ENCODE peak calls at places on chromosomes 13 and 19, in nine cellular contexts. One of them, this sample, is unnamed.

GRCh38 chr19:510606-511100 is 3.4 kb downstream of the TPGS1 start:
- DNase-seq in cerebellar cortex: peak
- DNase-seq in DND-41: peak
- DNase-seq in stimulated activated CD4-positive, alpha-beta T cell treated with anti-CD3 and anti-CD28 coated beads, Interleukin-1b, Interleukin-23, amount 100 ng/mL, for 1 hour: peak
- DNase-seq in ovary: peak
- DNase-seq in neural progenitor cell: peak
- DNase-seq in RPMI8226: peak
- DNase-seq in COLO829: peak
- DNase-seq in type B pancreatic cell: peak
- DNase-seq in this sample: no peak

GRCh38 chr13:32376642-32377418 is 51.1 kb downstream of the N4BP2L1 start:
- DNase-seq in cerebellar cortex: no peak
- DNase-seq in DND-41: no peak
- DNase-seq in stimulated activated CD4-positive, alpha-beta T cell treated with anti-CD3 and anti-CD28 coated beads, Interleukin-1b, Interleukin-23, amount 100 ng/mL, for 1 hour: no peak
- DNase-seq in ovary: no peak
- DNase-seq in neural progenitor cell: no peak
- DNase-seq in RPMI8226: no peak
- DNase-seq in COLO829: no peak
- DNase-seq in type B pancreatic cell: no peak
- DNase-seq in this sample: no peak

GRCh38 chr19:49212302-49212701 is 54.7 kb downstream of the TRPM4 start:
- DNase-seq in cerebellar cortex: no peak
- DNase-seq in DND-41: no peak
- DNase-seq in stimulated activated CD4-positive, alpha-beta T cell treated with anti-CD3 and anti-CD28 coated beads, Interleukin-1b, Interleukin-23, amount 100 ng/mL, for 1 hour: no peak
- DNase-seq in ovary: no peak
- DNase-seq in neural progenitor cell: no peak
- DNase-seq in RPMI8226: peak
- DNase-seq in COLO829: no peak
- DNase-seq in type B pancreatic cell: no peak
- DNase-seq in this sample: no peak

GRCh38 chr19:43465468-43466120 is at the start of gene LYPD3:
- DNase-seq in cerebellar cortex: no peak
- DNase-seq in DND-41: no peak
- DNase-seq in stimulated activated CD4-positive, alpha-beta T cell treated with anti-CD3 and anti-CD28 coated beads, Interleukin-1b, Interleukin-23, amount 100 ng/mL, for 1 hour: no peak
- DNase-seq in ovary: peak
- DNase-seq in neural progenitor cell: peak
- DNase-seq in RPMI8226: no peak
- DNase-seq in COLO829: no peak
- DNase-seq in type B pancreatic cell: no peak
- DNase-seq in this sample: no peak

GRCh38 chr13:98845726-98846125 is 93.3 kb upstream of the SLC15A1 start:
- DNase-seq in cerebellar cortex: no peak
- DNase-seq in DND-41: no peak
- DNase-seq in stimulated activated CD4-positive, alpha-beta T cell treated with anti-CD3 and anti-CD28 coated beads, Interleukin-1b, Interleukin-23, amount 100 ng/mL, for 1 hour: no peak
- DNase-seq in ovary: no peak
- DNase-seq in neural progenitor cell: no peak
- DNase-seq in RPMI8226: no peak
- DNase-seq in COLO829: no peak
- DNase-seq in type B pancreatic cell: no peak
- DNase-seq in this sample: no peak

GRCh38 chr19:12090807-12091206 is 26.3 kb downstream of the ZNF844 start:
- DNase-seq in cerebellar cortex: peak
- DNase-seq in DND-41: peak
- DNase-seq in stimulated activated CD4-positive, alpha-beta T cell treated with anti-CD3 and anti-CD28 coated beads, Interleukin-1b, Interleukin-23, amount 100 ng/mL, for 1 hour: no peak
- DNase-seq in ovary: peak
- DNase-seq in neural progenitor cell: peak
- DNase-seq in RPMI8226: peak
- DNase-seq in COLO829: peak
- DNase-seq in type B pancreatic cell: peak
- DNase-seq in this sample: peak

GRCh38 chr19:39217094-39217493 is 13.0 kb upstream of the SYCN start:
- DNase-seq in cerebellar cortex: no peak
- DNase-seq in DND-41: no peak
- DNase-seq in stimulated activated CD4-positive, alpha-beta T cell treated with anti-CD3 and anti-CD28 coated beads, Interleukin-1b, Interleukin-23, amount 100 ng/mL, for 1 hour: no peak
- DNase-seq in ovary: no peak
- DNase-seq in neural progenitor cell: no peak
- DNase-seq in RPMI8226: no peak
- DNase-seq in COLO829: no peak
- DNase-seq in type B pancreatic cell: no peak
- DNase-seq in this sample: no peak

GRCh38 chr19:4069331-4069959 is 2.7 kb upstream of the ZBTB7A start:
- DNase-seq in cerebellar cortex: no peak
- DNase-seq in DND-41: peak
- DNase-seq in stimulated activated CD4-positive, alpha-beta T cell treated with anti-CD3 and anti-CD28 coated beads, Interleukin-1b, Interleukin-23, amount 100 ng/mL, for 1 hour: no peak
- DNase-seq in ovary: no peak
- DNase-seq in neural progenitor cell: no peak
- DNase-seq in RPMI8226: no peak
- DNase-seq in COLO829: no peak
- DNase-seq in type B pancreatic cell: no peak
- DNase-seq in this sample: no peak

GRCh38 chr13:113761136-113761535 is 2.1 kb downstream of the TMEM255B start:
- DNase-seq in cerebellar cortex: no peak
- DNase-seq in DND-41: no peak
- DNase-seq in stimulated activated CD4-positive, alpha-beta T cell treated with anti-CD3 and anti-CD28 coated beads, Interleukin-1b, Interleukin-23, amount 100 ng/mL, for 1 hour: no peak
- DNase-seq in ovary: no peak
- DNase-seq in neural progenitor cell: no peak
- DNase-seq in RPMI8226: no peak
- DNase-seq in COLO829: no peak
- DNase-seq in type B pancreatic cell: no peak
- DNase-seq in this sample: no peak

GRCh38 chr13:39765801-39766463 is 110.5 kb downstream of the COG6 start:
- DNase-seq in cerebellar cortex: peak
- DNase-seq in DND-41: peak
- DNase-seq in stimulated activated CD4-positive, alpha-beta T cell treated with anti-CD3 and anti-CD28 coated beads, Interleukin-1b, Interleukin-23, amount 100 ng/mL, for 1 hour: no peak
- DNase-seq in ovary: peak
- DNase-seq in neural progenitor cell: peak
- DNase-seq in RPMI8226: peak
- DNase-seq in COLO829: no peak
- DNase-seq in type B pancreatic cell: no peak
- DNase-seq in this sample: no peak

GRCh38 chr19:3285647-3286176 is 61.3 kb downstream of the CELF5 start:
- DNase-seq in cerebellar cortex: peak
- DNase-seq in DND-41: no peak
- DNase-seq in stimulated activated CD4-positive, alpha-beta T cell treated with anti-CD3 and anti-CD28 coated beads, Interleukin-1b, Interleukin-23, amount 100 ng/mL, for 1 hour: no peak
- DNase-seq in ovary: no peak
- DNase-seq in neural progenitor cell: no peak
- DNase-seq in RPMI8226: no peak
- DNase-seq in COLO829: no peak
- DNase-seq in type B pancreatic cell: no peak
- DNase-seq in this sample: no peak

GRCh38 chr19:34508540-34508939 is 27.0 kb downstream of the WTIP start:
- DNase-seq in cerebellar cortex: no peak
- DNase-seq in DND-41: no peak
- DNase-seq in stimulated activated CD4-positive, alpha-beta T cell treated with anti-CD3 and anti-CD28 coated beads, Interleukin-1b, Interleukin-23, amount 100 ng/mL, for 1 hour: no peak
- DNase-seq in ovary: peak
- DNase-seq in neural progenitor cell: no peak
- DNase-seq in RPMI8226: no peak
- DNase-seq in COLO829: no peak
- DNase-seq in type B pancreatic cell: peak
- DNase-seq in this sample: peak

GRCh38 chr13:99965329-99966000 is 6.1 kb downstream of the ZIC5 start:
- DNase-seq in cerebellar cortex: peak
- DNase-seq in DND-41: no peak
- DNase-seq in stimulated activated CD4-positive, alpha-beta T cell treated with anti-CD3 and anti-CD28 coated beads, Interleukin-1b, Interleukin-23, amount 100 ng/mL, for 1 hour: no peak
- DNase-seq in ovary: no peak
- DNase-seq in neural progenitor cell: no peak
- DNase-seq in RPMI8226: no peak
- DNase-seq in COLO829: no peak
- DNase-seq in type B pancreatic cell: peak
- DNase-seq in this sample: no peak

GRCh38 chr13:113400621-113401451 is 36.9 kb upstream of the GRTP1 start:
- DNase-seq in cerebellar cortex: peak
- DNase-seq in DND-41: no peak
- DNase-seq in stimulated activated CD4-positive, alpha-beta T cell treated with anti-CD3 and anti-CD28 coated beads, Interleukin-1b, Interleukin-23, amount 100 ng/mL, for 1 hour: no peak
- DNase-seq in ovary: peak
- DNase-seq in neural progenitor cell: no peak
- DNase-seq in RPMI8226: peak
- DNase-seq in COLO829: no peak
- DNase-seq in type B pancreatic cell: no peak
- DNase-seq in this sample: no peak

GRCh38 chr13:25170554-25171107 is 1.5 kb downstream of the AMER2 start:
- DNase-seq in cerebellar cortex: no peak
- DNase-seq in DND-41: no peak
- DNase-seq in stimulated activated CD4-positive, alpha-beta T cell treated with anti-CD3 and anti-CD28 coated beads, Interleukin-1b, Interleukin-23, amount 100 ng/mL, for 1 hour: no peak
- DNase-seq in ovary: no peak
- DNase-seq in neural progenitor cell: peak
- DNase-seq in RPMI8226: no peak
- DNase-seq in COLO829: no peak
- DNase-seq in type B pancreatic cell: no peak
- DNase-seq in this sample: no peak

GRCh38 chr19:18100710-18101109 is 3.1 kb downstream of the MAST3 start:
- DNase-seq in cerebellar cortex: no peak
- DNase-seq in DND-41: no peak
- DNase-seq in stimulated activated CD4-positive, alpha-beta T cell treated with anti-CD3 and anti-CD28 coated beads, Interleukin-1b, Interleukin-23, amount 100 ng/mL, for 1 hour: no peak
- DNase-seq in ovary: no peak
- DNase-seq in neural progenitor cell: peak
- DNase-seq in RPMI8226: no peak
- DNase-seq in COLO829: no peak
- DNase-seq in type B pancreatic cell: no peak
- DNase-seq in this sample: no peak

GRCh38 chr19:4831351-4832340 is at the start of gene TICAM1:
- DNase-seq in cerebellar cortex: no peak
- DNase-seq in DND-41: peak
- DNase-seq in stimulated activated CD4-positive, alpha-beta T cell treated with anti-CD3 and anti-CD28 coated beads, Interleukin-1b, Interleukin-23, amount 100 ng/mL, for 1 hour: peak
- DNase-seq in ovary: peak
- DNase-seq in neural progenitor cell: no peak
- DNase-seq in RPMI8226: peak
- DNase-seq in COLO829: peak
- DNase-seq in type B pancreatic cell: peak
- DNase-seq in this sample: no peak